ENCODE peak calls at places on chromosomes 1 and 21, in ten cellular contexts. X is CD8-positive, alpha-beta memory T cell; H is Karpas-422; A is activated CD8-positive, alpha-beta memory T cell treated with anti-CD3 and anti-CD28 coated beads, Interleukin-2, amount 50 U/mL, for 4 hours; E is globus pallidus; B is AG08396; Y is HT-29; N is GM06990; T is psoas muscle; M is left cardiac atrium. R is an unnamed sample.
A peak's percentile ranks its signal among the peaks of the same experiment; 100 is the strongest.

GRCh38 chr1:243420968-243421675 is 165.3 kb downstream of the SDCCAG8 start:
- DNase-seq in X (no peak), H (peak; percentile 27), A (no peak), E (peak; percentile 58), B (no peak), Y (no peak), N (no peak), T (no peak), M (no peak), R (no peak)

GRCh38 chr1:5896706-5897105 is 95.5 kb downstream of the NPHP4 start:
- DNase-seq in X (no peak), H (no peak), A (no peak), E (peak; percentile 52), B (no peak), Y (no peak), N (no peak), T (peak; percentile 10), M (no peak), R (no peak)

GRCh38 chr1:97004743-97005142 is 283.2 kb downstream of the PTBP2 start:
- DNase-seq in X (no peak), H (no peak), A (no peak), E (no peak), B (no peak), Y (no peak), N (no peak), T (no peak), M (no peak), R (no peak)

GRCh38 chr1:109919271-109919670 is 8.6 kb downstream of the CSF1 start:
- DNase-seq in X (no peak), H (no peak), A (no peak), E (no peak), B (no peak), Y (no peak), N (no peak), T (no peak), M (no peak), R (no peak)

GRCh38 chr1:3776231-3777030 is 3.9 kb downstream of the SMIM1 start:
- DNase-seq in X (no peak), H (no peak), A (no peak), E (no peak), B (no peak), Y (no peak), N (no peak), T (no peak), M (no peak), R (no peak)

GRCh38 chr1:91707890-91708218 is 178.1 kb downstream of the TGFBR3 start:
- DNase-seq in X (no peak), H (no peak), A (no peak), E (no peak), B (no peak), Y (no peak), N (no peak), T (no peak), M (no peak), R (no peak)

GRCh38 chr1:6386371-6386949 is 7.1 kb downstream of the ACOT7 start:
- DNase-seq in X (no peak), H (no peak), A (no peak), E (no peak), B (no peak), Y (peak; percentile 19), N (no peak), T (no peak), M (no peak), R (no peak)

GRCh38 chr21:33443174-33443573 is 36.6 kb downstream of the TMEM50B start:
- DNase-seq in X (no peak), H (no peak), A (no peak), E (no peak), B (no peak), Y (no peak), N (no peak), T (no peak), M (no peak), R (no peak)

GRCh38 chr1:198121058-198121829 is 35.6 kb upstream of the NEK7 start:
- DNase-seq in X (peak; percentile 16), H (peak; percentile 2), A (no peak), E (no peak), B (peak; percentile 51), Y (peak; percentile 39), N (no peak), T (no peak), M (no peak), R (no peak)

GRCh38 chr1:99737016-99737415 is 29.4 kb downstream of the FRRS1 start:
- DNase-seq in X (no peak), H (peak; percentile 68), A (no peak), E (peak; percentile 52), B (peak; percentile 53), Y (peak; percentile 65), N (no peak), T (no peak), M (no peak), R (no peak)